ENCODE peak calls at places on chromosome 13, in eight cellular contexts. V, B, M, F, L, Z, Q and T are unnamed samples.

GRCh38 chr13:113291997-113292862 is 4.8 kb upstream of the LAMP1 start:
- DNase-seq in Z (peak; percentile 7), F (no peak), Q (no peak), V (no peak), B (peak; percentile 25), L (no peak), M (peak; percentile 74), T (peak; percentile 25)

GRCh38 chr13:31725841-31726240 is 13.5 kb upstream of the RXFP2 start:
- DNase-seq in L (no peak), Z (no peak), M (no peak), Q (no peak), B (no peak), F (no peak), V (no peak), T (no peak)

GRCh38 chr13:84479656-84480055 is 597.4 kb upstream of the SLITRK1 start:
- DNase-seq in B (no peak), Q (no peak), Z (peak; percentile 18), F (no peak), V (no peak), M (no peak), L (no peak), T (no peak)

GRCh38 chr13:35744566-35745203 is 268.2 kb upstream of the MAB21L1 start:
- DNase-seq in Z (no peak), F (no peak), M (peak; percentile 20), B (no peak), V (no peak), L (no peak), Q (no peak), T (no peak)

GRCh38 chr13:30382836-30383525 is 39.3 kb upstream of the UBE2L5 start:
- DNase-seq in M (no peak), B (no peak), V (no peak), F (peak; percentile 23), Z (no peak), Q (no peak), L (no peak), T (no peak)

GRCh38 chr13:113769106-113769505 is 10.1 kb downstream of the TMEM255B start:
- DNase-seq in V (no peak), Z (no peak), B (no peak), M (no peak), F (no peak), L (no peak), Q (no peak), T (no peak)

GRCh38 chr13:112849500-112849899 is 119.5 kb upstream of the MCF2L start:
- DNase-seq in M (no peak), B (no peak), F (no peak), Z (no peak), L (no peak), Q (no peak), V (no peak), T (no peak)

GRCh38 chr13:83515267-83515666 is 367.0 kb downstream of the SLITRK1 start:
- DNase-seq in M (no peak), V (no peak), L (no peak), F (no peak), Q (no peak), B (peak; percentile 46), Z (peak; percentile 17), T (no peak)

GRCh38 chr13:27053235-27053884 is 118.3 kb downstream of the USP12 start:
- DNase-seq in M (no peak), F (no peak), V (no peak), Q (no peak), Z (no peak), B (no peak), L (no peak), T (no peak)

GRCh38 chr13:37348916-37349653 is 243.6 kb upstream of the CSNK1A1L start:
- DNase-seq in Q (no peak), Z (no peak), V (no peak), B (no peak), L (no peak), M (no peak), F (no peak), T (no peak)

GRCh38 chr13:29105779-29106178 is 285.6 kb downstream of the MTUS2 start:
- DNase-seq in Q (no peak), Z (no peak), F (no peak), V (no peak), L (no peak), M (no peak), B (no peak), T (no peak)

GRCh38 chr13:34034411-34034810 is 216.5 kb downstream of the RFC3 start:
- DNase-seq in F (no peak), Z (no peak), Q (no peak), M (no peak), B (peak; percentile 39), L (no peak), V (no peak), T (no peak)

GRCh38 chr13:27528908-27529307 is 78.5 kb upstream of the MTIF3 start:
- DNase-seq in M (no peak), B (no peak), L (no peak), V (no peak), Q (no peak), F (no peak), Z (no peak), T (no peak)

GRCh38 chr13:41222259-41222852 is 28.0 kb upstream of the KBTBD7 start:
- DNase-seq in L (peak; percentile 77), B (peak; percentile 43), F (no peak), Q (peak; percentile 60), M (peak; percentile 46), Z (peak; percentile 71), V (peak; percentile 37), T (peak; percentile 59)

GRCh38 chr13:51730927-51731326 is 73.0 kb downstream of the DHRS12 start:
- DNase-seq in F (no peak), Z (no peak), L (no peak), Q (no peak), V (no peak), M (no peak), B (no peak), T (no peak)

GRCh38 chr13:40438999-40439797 is 227.2 kb downstream of the FOXO1 start:
- DNase-seq in F (no peak), L (peak; percentile 30), V (no peak), M (no peak), Z (peak; percentile 76), B (peak; percentile 36), Q (no peak), T (no peak)

GRCh38 chr13:97058896-97059295 is 64.6 kb upstream of the OXGR1 start:
- DNase-seq in V (no peak), Z (no peak), Q (no peak), F (no peak), L (no peak), B (no peak), M (no peak), T (no peak)

GRCh38 chr13:45575830-45576180 is 39.7 kb downstream of the ERICH6B start:
- DNase-seq in V (no peak), M (no peak), Z (no peak), F (no peak), L (no peak), B (no peak), Q (no peak), T (no peak)

GRCh38 chr13:95335667-95336066 is 34.4 kb upstream of the ABCC4 start:
- DNase-seq in Z (no peak), B (no peak), M (no peak), Q (no peak), F (no peak), L (no peak), V (no peak), T (no peak)

GRCh38 chr13:88908896-88909535 is 1237.8 kb downstream of the SLITRK5 start:
- DNase-seq in B (no peak), Q (no peak), M (no peak), L (peak; percentile 12), V (no peak), Z (no peak), F (no peak), T (no peak)

GRCh38 chr13:28059214-28059613 is 41.2 kb downstream of the FLT3 start:
- DNase-seq in Q (no peak), L (peak; percentile 23), V (no peak), M (peak; percentile 20), F (no peak), Z (peak; percentile 7), B (peak; percentile 21), T (peak; percentile 66)

GRCh38 chr13:81138353-81138995 is 797.5 kb upstream of the SPRY2 start:
- DNase-seq in F (no peak), B (no peak), Z (no peak), L (no peak), Q (no peak), V (no peak), M (no peak), T (no peak)

GRCh38 chr13:81140675-81141074 is 799.7 kb upstream of the SPRY2 start:
- DNase-seq in F (no peak), V (no peak), L (no peak), Q (no peak), M (no peak), Z (no peak), B (no peak), T (no peak)

GRCh38 chr13:81142306-81142999 is 801.5 kb upstream of the SPRY2 start:
- DNase-seq in F (no peak), B (no peak), M (no peak), Z (no peak), V (no peak), Q (no peak), L (no peak), T (no peak)
- TF ChIP-seq CTCF in F (no peak), B (no peak), M (no peak), Z (no peak), V (peak; percentile 21), Q (no peak), L (no peak), T (peak; percentile 8)

GRCh38 chr13:43787998-43788397 is 1.2 kb upstream of the ENOX1 start:
- DNase-seq in Q (peak; percentile 12), M (no peak), F (no peak), L (peak; percentile 16), Z (peak; percentile 70), B (peak; percentile 49), V (no peak), T (peak; percentile 54)
- TF ChIP-seq CTCF in Q (no peak), M (no peak), F (no peak), L (no peak), Z (peak; percentile 58), B (peak; percentile 56), V (no peak), T (peak; percentile 78)

DNA sequence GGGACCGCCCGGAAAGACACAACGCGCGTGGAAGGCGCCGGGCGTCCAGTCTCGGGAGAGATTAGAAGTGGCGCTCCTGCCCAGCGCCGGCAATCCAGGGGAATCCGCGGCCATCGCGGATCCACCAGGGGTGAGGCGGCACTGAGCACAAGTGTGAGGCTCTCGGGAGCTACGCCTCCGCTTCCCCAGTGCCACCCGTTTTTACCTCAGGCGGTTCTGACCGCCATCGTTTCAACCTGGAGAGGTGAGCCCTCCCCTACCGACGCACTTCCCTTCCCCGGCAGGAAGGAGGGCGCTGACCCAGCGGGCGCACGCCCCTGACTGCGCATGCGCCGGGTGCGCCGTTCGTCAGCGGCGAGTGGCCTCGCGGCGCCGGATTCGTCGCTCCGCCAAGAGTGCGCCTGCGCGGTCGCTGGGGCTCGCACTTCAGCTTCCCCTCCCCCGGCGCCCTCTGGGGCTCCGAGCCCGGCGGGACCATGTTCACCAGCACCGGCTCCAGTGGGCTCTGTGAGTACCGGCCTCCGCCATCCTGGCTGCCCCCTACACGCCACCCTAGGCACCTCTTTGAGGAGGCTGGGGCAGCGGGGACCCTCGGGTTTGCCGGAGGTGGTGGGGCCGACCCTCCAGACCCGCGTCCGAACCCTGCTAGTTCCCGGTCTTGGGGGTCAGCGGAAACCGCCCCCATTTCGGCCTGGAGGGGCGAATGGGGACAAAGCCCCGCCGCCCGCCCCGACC is at the start of gene UBAC2:
- DNase-seq in V (peak; percentile 96), L (peak; percentile 78), B (peak; percentile 88), Z (peak; percentile 93), M (peak; percentile 96), F (peak; percentile 97), Q (peak; percentile 99), T (peak; percentile 97)
- TF ChIP-seq CTCF in V (no peak), L (no peak), B (no peak), Z (peak; percentile 7), M (no peak), F (peak; percentile 26), Q (no peak), T (no peak)

GRCh38 chr13:44346534-44346933 is 27.1 kb upstream of the SERP2 start:
- DNase-seq in B (no peak), V (no peak), L (no peak), F (no peak), M (no peak), Z (no peak), Q (no peak), T (no peak)
- TF ChIP-seq CTCF in B (no peak), V (no peak), L (no peak), F (no peak), M (no peak), Z (no peak), Q (no peak), T (no peak)